ENCODE peak calls at places on chromosomes 16 and 17, in seven cellular contexts. L is heart left ventricle; J is upper lobe of left lung; W is CD4-positive, alpha-beta memory T cell; N is neural progenitor cell; M is uterus; C is stomach. X is an unnamed sample.

GRCh38 chr16:11610580-11610979 is 23.9 kb upstream of the LITAF start:
- DNase-seq in L (no peak), J (no peak), W (no peak), N (no peak), M (no peak), C (no peak), X (no peak)

GRCh38 chr16:73399997-73400396 is 352.1 kb upstream of the ZFHX3 start:
- DNase-seq in L (no peak), J (no peak), W (no peak), N (no peak), M (no peak), C (no peak), X (no peak)

GRCh38 chr16:53559552-53559951 is 56.5 kb upstream of the AKTIP start:
- DNase-seq in L (no peak), J (no peak), W (no peak), N (no peak), M (no peak), C (no peak), X (no peak)

GRCh38 chr17:19381741-19382444 is 3.6 kb downstream of the MAPK7 start:
- DNase-seq in L (no peak), J (peak; percentile 84), W (no peak), N (no peak), M (no peak), C (no peak), X (no peak)

GRCh38 chr16:71883193-71883848 is 661 bp downstream of the ZNF821 start:
- DNase-seq in L (peak; percentile 58), J (no peak), W (peak; percentile 36), N (no peak), M (peak; percentile 46), C (no peak), X (no peak)

GRCh38 chr16:13426279-13426678 is 493.7 kb upstream of the ERCC4 start:
- DNase-seq in L (no peak), J (no peak), W (no peak), N (peak; percentile 31), M (no peak), C (no peak), X (peak; percentile 38)

GRCh38 chr16:24810951-24811843 is 34.6 kb upstream of the SLC5A11 start:
- DNase-seq in L (no peak), J (no peak), W (no peak), N (no peak), M (no peak), C (no peak), X (no peak)

GRCh38 chr16:19098173-19098572 is 15.6 kb upstream of the ITPRIPL2 start:
- DNase-seq in L (no peak), J (no peak), W (no peak), N (no peak), M (no peak), C (no peak), X (no peak)

GRCh38 chr17:74569392-74570003 is 2.2 kb upstream of the CD300H start:
- DNase-seq in L (peak; percentile 47), J (no peak), W (no peak), N (no peak), M (peak; percentile 20), C (peak; percentile 35), X (peak; percentile 94)

GRCh38 chr17:55689672-55690071 is 33.0 kb downstream of the TMEM100 start:
- DNase-seq in L (no peak), J (no peak), W (no peak), N (no peak), M (no peak), C (no peak), X (no peak)

GRCh38 chr17:7391307-7391706 is 3.0 kb downstream of the PLSCR3 start:
- DNase-seq in L (no peak), J (no peak), W (no peak), N (no peak), M (no peak), C (no peak), X (no peak)

GRCh38 chr17:57908278-57908677 is 46.9 kb downstream of the CUEDC1 start:
- DNase-seq in L (no peak), J (no peak), W (no peak), N (no peak), M (no peak), C (no peak), X (no peak)

GRCh38 chr17:78670850-78671291 is 93.7 kb upstream of the DNAH17 start:
- DNase-seq in L (no peak), J (no peak), W (no peak), N (no peak), M (no peak), C (no peak), X (no peak)

GRCh38 chr16:4698321-4699029 is 5.1 kb downstream of the NUDT16L1 start:
- DNase-seq in L (peak; percentile 27), J (peak; percentile 82), W (no peak), N (no peak), M (no peak), C (no peak), X (no peak)

GRCh38 chr16:85441189-85441889 is 171.8 kb upstream of the GSE1 start:
- DNase-seq in L (no peak), J (no peak), W (no peak), N (peak; percentile 41), M (no peak), C (no peak), X (peak; percentile 42)

GRCh38 chr16:85028638-85029412 is 1.2 kb downstream of the KIAA0513 start:
- DNase-seq in L (peak; percentile 54), J (no peak), W (peak; percentile 63), N (no peak), M (peak; percentile 44), C (peak; percentile 84), X (no peak)

GRCh38 chr16:87874639-87875472 is 5.5 kb upstream of the SLC7A5 start:
- DNase-seq in L (no peak), J (no peak), W (no peak), N (no peak), M (no peak), C (no peak), X (no peak)

GRCh38 chr17:51428668-51429486 is 168.5 kb downstream of the UTP18 start:
- DNase-seq in L (no peak), J (no peak), W (no peak), N (no peak), M (no peak), C (peak; percentile 42), X (no peak)

GRCh38 chr16:57579361-57579665 is 36.9 kb downstream of the ADGRG5 start:
- DNase-seq in L (no peak), J (no peak), W (no peak), N (no peak), M (no peak), C (no peak), X (no peak)

GRCh38 chr17:21573961-21574610 is 118.2 kb upstream of the KCNJ18 start:
- DNase-seq in L (peak; percentile 82), J (peak; percentile 75), W (peak; percentile 23), N (no peak), M (peak; percentile 72), C (peak; percentile 54), X (no peak)

GRCh38 chr16:10182186-10182683 is at the start of gene GRIN2A:
- DNase-seq in L (no peak), J (no peak), W (no peak), N (peak; percentile 68), M (no peak), C (no peak), X (no peak)

GRCh38 chr16:88638323-88639230 is at the start of gene IL17C:
- DNase-seq in L (no peak), J (peak; percentile 84), W (peak; percentile 32), N (no peak), M (no peak), C (peak; percentile 83), X (no peak)

GRCh38 chr17:80124351-80124981 is 22.5 kb downstream of the EIF4A3 start:
- DNase-seq in L (no peak), J (no peak), W (no peak), N (peak; percentile 78), M (no peak), C (peak; percentile 27), X (no peak)

GRCh38 chr17:63452091-63452978 is 6.2 kb upstream of the CYB561 start:
- DNase-seq in L (no peak), J (no peak), W (no peak), N (no peak), M (no peak), C (no peak), X (no peak)

GRCh38 chr17:16442141-16442540 is 26.8 kb downstream of the TRPV2 start:
- DNase-seq in L (no peak), J (no peak), W (no peak), N (peak; percentile 23), M (no peak), C (no peak), X (peak; percentile 86)

GRCh38 chr17:27559996-27560481 is 70.9 kb upstream of the LGALS9 start:
- DNase-seq in L (peak; percentile 90), J (no peak), W (no peak), N (no peak), M (peak; percentile 72), C (peak; percentile 53), X (no peak)
- H3K4me3 ChIP-seq in L (peak overlapping the region; percentile 36), J (peak overlapping the region; percentile 17), W (no peak overlapping the region), N (no peak overlapping the region), M (peak overlapping the region; percentile 14), C (peak overlapping the region; percentile 3), X (no peak overlapping the region)

GRCh38 chr17:977163-977562 is 2.4 kb downstream of the NXN start:
- DNase-seq in L (no peak), J (no peak), W (no peak), N (peak; percentile 26), M (no peak), C (no peak), X (no peak)
- H3K27ac ChIP-seq in L (no peak overlapping the region), J (no peak overlapping the region), W (no peak overlapping the region), N (no peak overlapping the region), M (peak overlapping the region; percentile 83), C (peak overlapping the region; percentile 73), X (no peak overlapping the region)

GRCh38 chr17:75904749-75905521 is at the start of gene MRPL38:
- DNase-seq in L (peak; percentile 94), J (peak; percentile 99), W (peak; percentile 96), N (peak; percentile 98), M (peak; percentile 94), C (peak; percentile 97), X (peak; percentile 96)
- H3K4me3 ChIP-seq in L (peak within 1 kb of the TSS; percentile 95), J (peak within 1 kb of the TSS; percentile 76), W (peak within 1 kb of the TSS; percentile 57), N (peak within 1 kb of the TSS; percentile 94), M (peak within 1 kb of the TSS; percentile 65), C (peak within 1 kb of the TSS; percentile 91), X (peak within 1 kb of the TSS; percentile 85)

DNA sequence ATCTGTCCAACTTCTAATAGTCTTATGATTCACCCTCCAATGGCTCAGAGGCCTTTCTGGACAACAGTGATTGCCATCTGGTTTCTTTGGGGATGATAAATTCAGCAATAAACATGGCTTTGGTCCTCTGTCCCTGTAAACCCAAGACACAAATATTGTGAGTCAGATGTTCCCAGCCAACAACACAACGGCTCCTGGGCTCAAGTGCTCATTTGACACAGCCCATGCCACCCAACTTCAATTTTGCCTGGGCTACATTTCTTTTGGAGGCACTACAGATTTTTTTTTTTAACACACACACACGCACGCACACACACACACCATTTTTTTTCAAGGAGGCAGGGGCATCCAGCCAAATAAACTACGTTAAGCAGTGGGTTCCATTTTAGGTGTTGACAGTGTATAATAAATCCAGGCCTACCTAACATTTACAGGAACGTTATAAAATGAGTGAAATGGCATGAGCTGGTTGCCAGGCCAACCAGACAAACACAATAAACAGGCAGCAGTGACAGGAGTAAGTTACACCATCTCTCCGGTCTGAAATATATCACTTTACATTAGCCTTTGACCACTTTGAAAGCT is 939.9 kb upstream of the SOX9 start:
- DNase-seq in L (no peak), J (no peak), W (no peak), N (no peak), M (peak; percentile 20), C (no peak), X (no peak)
- H3K27ac ChIP-seq in L (no peak overlapping the region), J (no peak overlapping the region), W (no peak overlapping the region), N (no peak overlapping the region), M (no peak overlapping the region), C (no peak overlapping the region), X (no peak overlapping the region)